ENCODE peak calls at places on chromosomes 7 and 10, in nine cellular contexts. One of them, this sample, is unnamed.

GRCh38 chr10:32954080-32954479 is 4.0 kb downstream of the ITGB1 start:
- DNase-seq in neural crest cell: no peak
- DNase-seq in stimulated activated CD4-positive, alpha-beta T cell treated with anti-CD3 and anti-CD28 coated beads, Interleukin-2, amount 100 ng/mL, for 48 hours: no peak
- DNase-seq in kidney tubule cell: peak; percentile 60
- DNase-seq in GM04504: no peak
- DNase-seq in GM12892: no peak
- DNase-seq in naive B cell: no peak
- DNase-seq in AG10803: no peak
- DNase-seq in hypothalamus: no peak
- DNase-seq in this sample: no peak

GRCh38 chr7:18400726-18401125 is 94.8 kb upstream of the HDAC9 start:
- DNase-seq in neural crest cell: no peak
- DNase-seq in stimulated activated CD4-positive, alpha-beta T cell treated with anti-CD3 and anti-CD28 coated beads, Interleukin-2, amount 100 ng/mL, for 48 hours: no peak
- DNase-seq in kidney tubule cell: no peak
- DNase-seq in GM04504: no peak
- DNase-seq in GM12892: no peak
- DNase-seq in naive B cell: no peak
- DNase-seq in AG10803: no peak
- DNase-seq in hypothalamus: no peak
- DNase-seq in this sample: no peak

GRCh38 chr10:97778452-97779302 is 6.9 kb upstream of the SFRP5 start:
- DNase-seq in neural crest cell: no peak
- DNase-seq in stimulated activated CD4-positive, alpha-beta T cell treated with anti-CD3 and anti-CD28 coated beads, Interleukin-2, amount 100 ng/mL, for 48 hours: no peak
- DNase-seq in kidney tubule cell: no peak
- DNase-seq in GM04504: no peak
- DNase-seq in GM12892: no peak
- DNase-seq in naive B cell: no peak
- DNase-seq in AG10803: no peak
- DNase-seq in hypothalamus: no peak
- DNase-seq in this sample: no peak

GRCh38 chr10:77637474-77637985 is at the start of gene KCNMA1:
- DNase-seq in neural crest cell: no peak
- DNase-seq in stimulated activated CD4-positive, alpha-beta T cell treated with anti-CD3 and anti-CD28 coated beads, Interleukin-2, amount 100 ng/mL, for 48 hours: no peak
- DNase-seq in kidney tubule cell: peak; percentile 67
- DNase-seq in GM04504: no peak
- DNase-seq in GM12892: no peak
- DNase-seq in naive B cell: no peak
- DNase-seq in AG10803: peak; percentile 49
- DNase-seq in hypothalamus: peak; percentile 46
- DNase-seq in this sample: no peak

GRCh38 chr10:49737474-49738201 is 24.5 kb downstream of the OGDHL start:
- DNase-seq in neural crest cell: no peak
- DNase-seq in stimulated activated CD4-positive, alpha-beta T cell treated with anti-CD3 and anti-CD28 coated beads, Interleukin-2, amount 100 ng/mL, for 48 hours: no peak
- DNase-seq in kidney tubule cell: no peak
- DNase-seq in GM04504: no peak
- DNase-seq in GM12892: peak; percentile 16
- DNase-seq in naive B cell: no peak
- DNase-seq in AG10803: no peak
- DNase-seq in hypothalamus: no peak
- DNase-seq in this sample: peak; percentile 9

GRCh38 chr10:122018951-122019413 is 30.0 kb downstream of the TACC2 start:
- DNase-seq in neural crest cell: no peak
- DNase-seq in stimulated activated CD4-positive, alpha-beta T cell treated with anti-CD3 and anti-CD28 coated beads, Interleukin-2, amount 100 ng/mL, for 48 hours: no peak
- DNase-seq in kidney tubule cell: peak; percentile 77
- DNase-seq in GM04504: no peak
- DNase-seq in GM12892: no peak
- DNase-seq in naive B cell: no peak
- DNase-seq in AG10803: no peak
- DNase-seq in hypothalamus: no peak
- DNase-seq in this sample: no peak

GRCh38 chr7:154576604-154577003 is 426.3 kb downstream of the PAXIP1 start:
- DNase-seq in neural crest cell: no peak
- DNase-seq in stimulated activated CD4-positive, alpha-beta T cell treated with anti-CD3 and anti-CD28 coated beads, Interleukin-2, amount 100 ng/mL, for 48 hours: no peak
- DNase-seq in kidney tubule cell: no peak
- DNase-seq in GM04504: no peak
- DNase-seq in GM12892: no peak
- DNase-seq in naive B cell: no peak
- DNase-seq in AG10803: no peak
- DNase-seq in hypothalamus: no peak
- DNase-seq in this sample: no peak

GRCh38 chr7:128259131-128260056 is 18.3 kb downstream of the LEP start:
- DNase-seq in neural crest cell: no peak
- DNase-seq in stimulated activated CD4-positive, alpha-beta T cell treated with anti-CD3 and anti-CD28 coated beads, Interleukin-2, amount 100 ng/mL, for 48 hours: no peak
- DNase-seq in kidney tubule cell: peak; percentile 13
- DNase-seq in GM04504: no peak
- DNase-seq in GM12892: no peak
- DNase-seq in naive B cell: no peak
- DNase-seq in AG10803: peak; percentile 30
- DNase-seq in hypothalamus: no peak
- DNase-seq in this sample: no peak

GRCh38 chr7:117124585-117125220 is 171.4 kb downstream of the ST7 start:
- DNase-seq in neural crest cell: no peak
- DNase-seq in stimulated activated CD4-positive, alpha-beta T cell treated with anti-CD3 and anti-CD28 coated beads, Interleukin-2, amount 100 ng/mL, for 48 hours: peak; percentile 73
- DNase-seq in kidney tubule cell: peak; percentile 99
- DNase-seq in GM04504: peak; percentile 94
- DNase-seq in GM12892: no peak
- DNase-seq in naive B cell: no peak
- DNase-seq in AG10803: peak; percentile 91
- DNase-seq in hypothalamus: no peak
- DNase-seq in this sample: peak; percentile 53

GRCh38 chr7:154928136-154929005 is 74.6 kb downstream of the PAXIP1 start:
- DNase-seq in neural crest cell: no peak
- DNase-seq in stimulated activated CD4-positive, alpha-beta T cell treated with anti-CD3 and anti-CD28 coated beads, Interleukin-2, amount 100 ng/mL, for 48 hours: peak; percentile 24
- DNase-seq in kidney tubule cell: peak; percentile 96
- DNase-seq in GM04504: peak; percentile 89
- DNase-seq in GM12892: peak; percentile 41
- DNase-seq in naive B cell: peak; percentile 92
- DNase-seq in AG10803: peak; percentile 91
- DNase-seq in hypothalamus: no peak
- DNase-seq in this sample: no peak

GRCh38 chr7:41189866-41190265 is 513.0 kb downstream of the INHBA start:
- DNase-seq in neural crest cell: no peak
- DNase-seq in stimulated activated CD4-positive, alpha-beta T cell treated with anti-CD3 and anti-CD28 coated beads, Interleukin-2, amount 100 ng/mL, for 48 hours: no peak
- DNase-seq in kidney tubule cell: peak; percentile 96
- DNase-seq in GM04504: peak; percentile 66
- DNase-seq in GM12892: no peak
- DNase-seq in naive B cell: no peak
- DNase-seq in AG10803: peak; percentile 82
- DNase-seq in hypothalamus: no peak
- DNase-seq in this sample: no peak

GRCh38 chr7:155269766-155270585 is 27.7 kb upstream of the INSIG1 start:
- DNase-seq in neural crest cell: no peak
- DNase-seq in stimulated activated CD4-positive, alpha-beta T cell treated with anti-CD3 and anti-CD28 coated beads, Interleukin-2, amount 100 ng/mL, for 48 hours: no peak
- DNase-seq in kidney tubule cell: no peak
- DNase-seq in GM04504: no peak
- DNase-seq in GM12892: no peak
- DNase-seq in naive B cell: no peak
- DNase-seq in AG10803: no peak
- DNase-seq in hypothalamus: no peak
- DNase-seq in this sample: no peak

GRCh38 chr7:102061981-102062390 is 224.7 kb upstream of the SH2B2 start:
- DNase-seq in neural crest cell: no peak
- DNase-seq in stimulated activated CD4-positive, alpha-beta T cell treated with anti-CD3 and anti-CD28 coated beads, Interleukin-2, amount 100 ng/mL, for 48 hours: no peak
- DNase-seq in kidney tubule cell: peak; percentile 98
- DNase-seq in GM04504: no peak
- DNase-seq in GM12892: peak; percentile 67
- DNase-seq in naive B cell: peak; percentile 65
- DNase-seq in AG10803: no peak
- DNase-seq in hypothalamus: no peak
- DNase-seq in this sample: no peak

GRCh38 chr7:99374121-99375064 is at the start of gene ARPC1B:
- DNase-seq in neural crest cell: peak; percentile 36
- DNase-seq in stimulated activated CD4-positive, alpha-beta T cell treated with anti-CD3 and anti-CD28 coated beads, Interleukin-2, amount 100 ng/mL, for 48 hours: peak; percentile 76
- DNase-seq in kidney tubule cell: peak; percentile 84
- DNase-seq in GM04504: peak; percentile 36
- DNase-seq in GM12892: peak; percentile 96
- DNase-seq in naive B cell: peak; percentile 80
- DNase-seq in AG10803: peak; percentile 70
- DNase-seq in hypothalamus: peak; percentile 23
- DNase-seq in this sample: peak; percentile 65

GRCh38 chr10:128027822-128028507 is 98.3 kb downstream of the MKI67 start:
- DNase-seq in neural crest cell: no peak
- DNase-seq in stimulated activated CD4-positive, alpha-beta T cell treated with anti-CD3 and anti-CD28 coated beads, Interleukin-2, amount 100 ng/mL, for 48 hours: no peak
- DNase-seq in kidney tubule cell: no peak
- DNase-seq in GM04504: no peak
- DNase-seq in GM12892: no peak
- DNase-seq in naive B cell: no peak
- DNase-seq in AG10803: no peak
- DNase-seq in hypothalamus: no peak
- DNase-seq in this sample: no peak

GRCh38 chr7:128444242-128444641 is 11.4 kb upstream of the HILPDA start:
- DNase-seq in neural crest cell: no peak
- DNase-seq in stimulated activated CD4-positive, alpha-beta T cell treated with anti-CD3 and anti-CD28 coated beads, Interleukin-2, amount 100 ng/mL, for 48 hours: no peak
- DNase-seq in kidney tubule cell: peak; percentile 28
- DNase-seq in GM04504: no peak
- DNase-seq in GM12892: no peak
- DNase-seq in naive B cell: no peak
- DNase-seq in AG10803: no peak
- DNase-seq in hypothalamus: no peak
- DNase-seq in this sample: peak; percentile 26

GRCh38 chr7:30752979-30753378 is 1.0 kb downstream of the INMT start:
- DNase-seq in neural crest cell: no peak
- DNase-seq in stimulated activated CD4-positive, alpha-beta T cell treated with anti-CD3 and anti-CD28 coated beads, Interleukin-2, amount 100 ng/mL, for 48 hours: no peak
- DNase-seq in kidney tubule cell: no peak
- DNase-seq in GM04504: no peak
- DNase-seq in GM12892: no peak
- DNase-seq in naive B cell: no peak
- DNase-seq in AG10803: peak; percentile 41
- DNase-seq in hypothalamus: no peak
- DNase-seq in this sample: no peak

GRCh38 chr10:101670635-101671034 is 24.3 kb downstream of the FBXW4 start:
- DNase-seq in neural crest cell: no peak
- DNase-seq in stimulated activated CD4-positive, alpha-beta T cell treated with anti-CD3 and anti-CD28 coated beads, Interleukin-2, amount 100 ng/mL, for 48 hours: no peak
- DNase-seq in kidney tubule cell: no peak
- DNase-seq in GM04504: no peak
- DNase-seq in GM12892: no peak
- DNase-seq in naive B cell: no peak
- DNase-seq in AG10803: no peak
- DNase-seq in hypothalamus: no peak
- DNase-seq in this sample: no peak

GRCh38 chr7:2554654-2555053 is 670 bp downstream of the BRAT1 start:
- DNase-seq in neural crest cell: no peak
- DNase-seq in stimulated activated CD4-positive, alpha-beta T cell treated with anti-CD3 and anti-CD28 coated beads, Interleukin-2, amount 100 ng/mL, for 48 hours: no peak
- DNase-seq in kidney tubule cell: no peak
- DNase-seq in GM04504: no peak
- DNase-seq in GM12892: peak; percentile 39
- DNase-seq in naive B cell: no peak
- DNase-seq in AG10803: no peak
- DNase-seq in hypothalamus: no peak
- DNase-seq in this sample: no peak

GRCh38 chr7:14787551-14787950 is 115.0 kb downstream of the DGKB start:
- DNase-seq in neural crest cell: no peak
- DNase-seq in stimulated activated CD4-positive, alpha-beta T cell treated with anti-CD3 and anti-CD28 coated beads, Interleukin-2, amount 100 ng/mL, for 48 hours: no peak
- DNase-seq in kidney tubule cell: no peak
- DNase-seq in GM04504: no peak
- DNase-seq in GM12892: no peak
- DNase-seq in naive B cell: no peak
- DNase-seq in AG10803: no peak
- DNase-seq in hypothalamus: no peak
- DNase-seq in this sample: no peak

GRCh38 chr7:12314199-12314598 is 89.5 kb downstream of the VWDE start:
- DNase-seq in neural crest cell: no peak
- DNase-seq in stimulated activated CD4-positive, alpha-beta T cell treated with anti-CD3 and anti-CD28 coated beads, Interleukin-2, amount 100 ng/mL, for 48 hours: no peak
- DNase-seq in kidney tubule cell: no peak
- DNase-seq in GM04504: no peak
- DNase-seq in GM12892: no peak
- DNase-seq in naive B cell: no peak
- DNase-seq in AG10803: no peak
- DNase-seq in hypothalamus: no peak
- DNase-seq in this sample: no peak

GRCh38 chr7:135716677-135717238 is 11.2 kb downstream of the SLC13A4 start:
- DNase-seq in neural crest cell: no peak
- DNase-seq in stimulated activated CD4-positive, alpha-beta T cell treated with anti-CD3 and anti-CD28 coated beads, Interleukin-2, amount 100 ng/mL, for 48 hours: no peak
- DNase-seq in kidney tubule cell: peak; percentile 50
- DNase-seq in GM04504: peak; percentile 51
- DNase-seq in GM12892: no peak
- DNase-seq in naive B cell: no peak
- DNase-seq in AG10803: peak; percentile 76
- DNase-seq in hypothalamus: no peak
- DNase-seq in this sample: no peak

GRCh38 chr10:24209421-24209770 is 458 bp downstream of the KIAA1217 start:
- DNase-seq in neural crest cell: no peak
- DNase-seq in stimulated activated CD4-positive, alpha-beta T cell treated with anti-CD3 and anti-CD28 coated beads, Interleukin-2, amount 100 ng/mL, for 48 hours: peak; percentile 28
- DNase-seq in kidney tubule cell: peak; percentile 87
- DNase-seq in GM04504: no peak
- DNase-seq in GM12892: no peak
- DNase-seq in naive B cell: no peak
- DNase-seq in AG10803: peak; percentile 23
- DNase-seq in hypothalamus: peak; percentile 4
- DNase-seq in this sample: no peak

GRCh38 chr7:30702200-30702599 is 19.9 kb upstream of the CRHR2 start:
- DNase-seq in neural crest cell: no peak
- DNase-seq in stimulated activated CD4-positive, alpha-beta T cell treated with anti-CD3 and anti-CD28 coated beads, Interleukin-2, amount 100 ng/mL, for 48 hours: no peak
- DNase-seq in kidney tubule cell: no peak
- DNase-seq in GM04504: no peak
- DNase-seq in GM12892: no peak
- DNase-seq in naive B cell: no peak
- DNase-seq in AG10803: no peak
- DNase-seq in hypothalamus: no peak
- DNase-seq in this sample: no peak

GRCh38 chr7:92698237-92698841 is 108.1 kb upstream of the FAM133B start:
- DNase-seq in neural crest cell: peak; percentile 28
- DNase-seq in stimulated activated CD4-positive, alpha-beta T cell treated with anti-CD3 and anti-CD28 coated beads, Interleukin-2, amount 100 ng/mL, for 48 hours: no peak
- DNase-seq in kidney tubule cell: peak; percentile 90
- DNase-seq in GM04504: peak; percentile 74
- DNase-seq in GM12892: no peak
- DNase-seq in naive B cell: no peak
- DNase-seq in AG10803: peak; percentile 96
- DNase-seq in hypothalamus: peak; percentile 63
- DNase-seq in this sample: no peak

GRCh38 chr7:129825554-129826267 is 127.0 kb downstream of the UBE2H start:
- DNase-seq in neural crest cell: peak; percentile 95
- DNase-seq in stimulated activated CD4-positive, alpha-beta T cell treated with anti-CD3 and anti-CD28 coated beads, Interleukin-2, amount 100 ng/mL, for 48 hours: peak; percentile 96
- DNase-seq in kidney tubule cell: peak; percentile 90
- DNase-seq in GM04504: no peak
- DNase-seq in GM12892: peak; percentile 74
- DNase-seq in naive B cell: peak; percentile 79
- DNase-seq in AG10803: peak; percentile 61
- DNase-seq in hypothalamus: peak; percentile 81
- DNase-seq in this sample: peak; percentile 67

GRCh38 chr7:29946428-29947186 is 43.0 kb downstream of the SCRN1 start:
- DNase-seq in neural crest cell: no peak
- DNase-seq in stimulated activated CD4-positive, alpha-beta T cell treated with anti-CD3 and anti-CD28 coated beads, Interleukin-2, amount 100 ng/mL, for 48 hours: no peak
- DNase-seq in kidney tubule cell: peak; percentile 31
- DNase-seq in GM04504: no peak
- DNase-seq in GM12892: no peak
- DNase-seq in naive B cell: no peak
- DNase-seq in AG10803: peak; percentile 39
- DNase-seq in hypothalamus: no peak
- DNase-seq in this sample: no peak

GRCh38 chr7:50119815-50120637 is 27.0 kb upstream of the ZPBP start:
- DNase-seq in neural crest cell: no peak
- DNase-seq in stimulated activated CD4-positive, alpha-beta T cell treated with anti-CD3 and anti-CD28 coated beads, Interleukin-2, amount 100 ng/mL, for 48 hours: no peak
- DNase-seq in kidney tubule cell: peak; percentile 4
- DNase-seq in GM04504: no peak
- DNase-seq in GM12892: no peak
- DNase-seq in naive B cell: peak; percentile 21
- DNase-seq in AG10803: no peak
- DNase-seq in hypothalamus: no peak
- DNase-seq in this sample: no peak

GRCh38 chr7:48525726-48526374 is 354.6 kb downstream of the ABCA13 start:
- DNase-seq in neural crest cell: no peak
- DNase-seq in stimulated activated CD4-positive, alpha-beta T cell treated with anti-CD3 and anti-CD28 coated beads, Interleukin-2, amount 100 ng/mL, for 48 hours: no peak
- DNase-seq in kidney tubule cell: no peak
- DNase-seq in GM04504: no peak
- DNase-seq in GM12892: no peak
- DNase-seq in naive B cell: no peak
- DNase-seq in AG10803: no peak
- DNase-seq in hypothalamus: no peak
- DNase-seq in this sample: no peak

GRCh38 chr7:100942038-100942774 is 7.1 kb upstream of the MUC3A start:
- DNase-seq in neural crest cell: no peak
- DNase-seq in stimulated activated CD4-positive, alpha-beta T cell treated with anti-CD3 and anti-CD28 coated beads, Interleukin-2, amount 100 ng/mL, for 48 hours: no peak
- DNase-seq in kidney tubule cell: no peak
- DNase-seq in GM04504: peak; percentile 39
- DNase-seq in GM12892: no peak
- DNase-seq in naive B cell: no peak
- DNase-seq in AG10803: peak; percentile 33
- DNase-seq in hypothalamus: no peak
- DNase-seq in this sample: no peak

GRCh38 chr10:35739998-35740397 is 97.9 kb upstream of the FZD8 start:
- DNase-seq in neural crest cell: no peak
- DNase-seq in stimulated activated CD4-positive, alpha-beta T cell treated with anti-CD3 and anti-CD28 coated beads, Interleukin-2, amount 100 ng/mL, for 48 hours: no peak
- DNase-seq in kidney tubule cell: peak; percentile 81
- DNase-seq in GM04504: no peak
- DNase-seq in GM12892: no peak
- DNase-seq in naive B cell: no peak
- DNase-seq in AG10803: peak; percentile 38
- DNase-seq in hypothalamus: no peak
- DNase-seq in this sample: no peak